ENCODE peak calls at places on chromosome 2, in nine cellular contexts. N is NCI-H2171; U is Daoy; E is GM04503; B is T1000; R is activated naive CD4-positive, alpha-beta T cell treated with anti-CD3 and anti-CD28 coated beads for 36 hours; O is mucosa of gallbladder; D is NCI-H2081; K is NCI-H146. W is an unnamed sample.

GRCh38 chr2:28199995-28200394 is 192.7 kb upstream of the FOSL2 start:
- DNase-seq in R (no peak), D (no peak), O (no peak), N (no peak), E (no peak), B (no peak), U (no peak), K (no peak), W (no peak)

GRCh38 chr2:25354116-25354515 is 12.4 kb upstream of the DNMT3A start:
- DNase-seq in E (no peak), K (no peak), B (no peak), D (no peak), U (no peak), R (no peak), O (no peak), N (peak; percentile 59), W (no peak)

GRCh38 chr2:26179446-26179907 is 6.6 kb downstream of the GAREM2 start:
- DNase-seq in O (no peak), R (no peak), B (no peak), N (no peak), D (no peak), U (no peak), K (no peak), E (no peak), W (no peak)

GRCh38 chr2:170922683-170923494 is 6.2 kb upstream of the GORASP2 start:
- DNase-seq in E (no peak), U (no peak), D (no peak), O (no peak), K (no peak), B (no peak), R (no peak), N (no peak), W (no peak)

GRCh38 chr2:64652231-64653173 is 1.2 kb downstream of the SERTAD2 start:
- DNase-seq in N (no peak), U (peak; percentile 56), R (peak; percentile 53), E (no peak), B (no peak), D (peak; percentile 17), K (peak; percentile 20), O (no peak), W (peak; percentile 89)

GRCh38 chr2:20213651-20214565 is 11.0 kb downstream of the SDC1 start:
- DNase-seq in K (no peak), E (no peak), B (no peak), D (no peak), U (no peak), O (no peak), N (peak; percentile 98), R (no peak), W (no peak)

GRCh38 chr2:88227446-88227845 is 57.3 kb downstream of the THNSL2 start:
- DNase-seq in D (no peak), N (no peak), R (no peak), K (no peak), E (peak; percentile 38), U (peak; percentile 81), O (no peak), B (no peak), W (peak; percentile 2)

GRCh38 chr2:202541137-202541536 is 93.6 kb upstream of the FAM117B start:
- DNase-seq in N (peak; percentile 63), U (peak; percentile 5), B (no peak), O (no peak), K (peak; percentile 0), E (no peak), D (peak; percentile 21), R (no peak), W (no peak)

GRCh38 chr2:83364264-83364663 is 1094.8 kb downstream of the SUCLG1 start:
- DNase-seq in B (no peak), U (no peak), D (no peak), N (no peak), E (peak; percentile 85), R (no peak), O (no peak), K (no peak), W (peak; percentile 46)

GRCh38 chr2:217835931-217836881 is 166.6 kb downstream of the TNS1 start:
- DNase-seq in U (peak; percentile 25), B (no peak), D (no peak), E (peak; percentile 88), O (peak; percentile 44), K (no peak), R (no peak), N (no peak), W (peak; percentile 98)

GRCh38 chr2:68900496-68901198 is 29.4 kb upstream of the BMP10 start:
- DNase-seq in O (no peak), K (no peak), N (no peak), B (no peak), E (no peak), R (no peak), U (no peak), D (no peak), W (no peak)

GRCh38 chr2:219461669-219462068 is 27.0 kb downstream of the SPEG start:
- DNase-seq in D (no peak), R (no peak), B (no peak), E (no peak), U (no peak), O (no peak), N (no peak), K (no peak), W (no peak)

GRCh38 chr2:74597456-74597855 is 42.9 kb downstream of the DOK1 start:
- DNase-seq in N (peak; percentile 87), R (no peak), K (no peak), U (no peak), D (peak; percentile 48), B (no peak), O (no peak), E (no peak), W (no peak)

GRCh38 chr2:176561706-176562105 is 292.5 kb downstream of the MTX2 start:
- DNase-seq in E (no peak), U (no peak), B (no peak), O (no peak), N (no peak), K (no peak), D (no peak), R (no peak), W (no peak)

GRCh38 chr2:168457177-168457905 is 1.3 kb downstream of the CERS6 start:
- DNase-seq in B (no peak), E (peak; percentile 5), O (no peak), K (no peak), U (no peak), N (no peak), R (peak; percentile 35), D (no peak), W (no peak)

GRCh38 chr2:126325202-126325601 is 330.8 kb upstream of the GYPC start:
- DNase-seq in N (no peak), K (no peak), D (no peak), R (no peak), E (no peak), B (no peak), O (no peak), U (no peak), W (no peak)

GRCh38 chr2:80947601-80948130 is 643.1 kb upstream of the LRRTM1 start:
- DNase-seq in R (no peak), E (no peak), N (no peak), D (no peak), K (no peak), O (no peak), B (no peak), U (no peak), W (no peak)

GRCh38 chr2:152761171-152761570 is 42.8 kb downstream of the ARL6IP6 start:
- DNase-seq in U (no peak), N (no peak), E (no peak), B (no peak), D (no peak), K (no peak), O (no peak), R (no peak), W (peak; percentile 25)